ENCODE peak calls at places on chromosomes 5 and 9, in four cellular contexts. R is H9, G is mesendoderm, I is H1. O is an unnamed sample.

GRCh38 chr5:103840600-103840999 is 278.0 kb upstream of the NUDT12 start:
- DNase-seq in I (no peak), R (no peak), G (no peak), O (peak)

GRCh38 chr5:119344231-119344630 is 11.6 kb upstream of the TNFAIP8 start:
- DNase-seq in G (no peak), I (no peak), R (no peak), O (no peak)

GRCh38 chr5:61020415-61020814 is 75.4 kb downstream of the NDUFAF2 start:
- DNase-seq in G (no peak), I (no peak), R (no peak), O (peak)

GRCh38 chr5:56676091-56676768 is 139.1 kb upstream of the MAP3K1 start:
- DNase-seq in I (no peak), R (no peak), G (no peak), O (no peak)

GRCh38 chr9:4569101-4569500 is 78.8 kb downstream of the SLC1A1 start:
- DNase-seq in I (no peak), G (no peak), R (no peak), O (no peak)

GRCh38 chr5:4862500-4862899 is 277.6 kb upstream of the ADAMTS16 start:
- DNase-seq in R (no peak), G (peak), I (no peak), O (peak)

GRCh38 chr9:34047864-34048729 is 590 bp downstream of the UBAP2 start:
- DNase-seq in G (peak), R (peak), I (no peak), O (no peak)

GRCh38 chr9:33140406-33141360 is 26.5 kb downstream of the B4GALT1 start:
- DNase-seq in I (no peak), G (no peak), R (no peak), O (no peak)

GRCh38 chr9:36092509-36093215 is 43.9 kb upstream of the GLIPR2 start:
- DNase-seq in R (no peak), I (no peak), G (peak), O (no peak)

GRCh38 chr5:132410451-132411381 is 41.2 kb downstream of the SLC22A5 start:
- DNase-seq in R (peak), I (peak), G (peak), O (peak)

GRCh38 chr5:10553476-10553875 is 10.4 kb upstream of the ANKRD33B start:
- DNase-seq in R (no peak), G (no peak), I (no peak), O (no peak)

GRCh38 chr5:10550222-10550995 is 13.5 kb upstream of the ANKRD33B start:
- DNase-seq in G (peak), R (no peak), I (no peak), O (no peak)

GRCh38 chr5:10548418-10549122 is 15.3 kb upstream of the ANKRD33B start:
- DNase-seq in G (no peak), I (peak), R (no peak), O (no peak)

GRCh38 chr5:10555134-10555733 is 8.6 kb upstream of the ANKRD33B start:
- DNase-seq in R (no peak), I (no peak), G (peak), O (peak)

GRCh38 chr5:10552183-10553143 is 11.4 kb upstream of the ANKRD33B start:
- DNase-seq in R (no peak), G (no peak), I (no peak), O (peak)
- H3K56ac ChIP-seq in R (no peak), G (peak), I (no peak), O (peak)

GRCh38 chr5:121525731-121526130 is 326.0 kb upstream of the FTMT start:
- DNase-seq in I (no peak), G (no peak), R (no peak), O (no peak)
- H3K56ac ChIP-seq in I (no peak), G (no peak), R (no peak), O (no peak)

DNA sequence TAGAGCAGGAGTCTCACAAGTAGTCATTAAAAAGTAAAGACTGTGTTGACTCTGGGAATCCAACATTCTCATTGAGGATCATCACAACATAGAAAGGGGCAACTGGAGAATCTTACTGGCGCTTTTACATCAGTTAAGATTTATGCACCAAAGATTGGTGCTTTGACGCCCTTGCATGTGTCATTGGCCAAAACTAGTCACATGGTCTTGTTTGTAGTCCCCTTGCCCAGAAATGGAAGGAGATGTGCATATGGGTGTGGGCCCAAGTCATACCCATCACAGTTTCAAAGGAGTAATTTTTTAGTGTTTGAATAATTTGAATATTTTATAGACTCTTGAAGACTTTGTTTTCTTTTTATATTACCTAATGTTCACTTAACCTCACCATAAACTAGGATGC is 228.2 kb downstream of the PRR16 start:
- DNase-seq in R (no peak), I (no peak), G (no peak), O (no peak)
- H3K56ac ChIP-seq in R (no peak), I (no peak), G (no peak), O (no peak)

DNA sequence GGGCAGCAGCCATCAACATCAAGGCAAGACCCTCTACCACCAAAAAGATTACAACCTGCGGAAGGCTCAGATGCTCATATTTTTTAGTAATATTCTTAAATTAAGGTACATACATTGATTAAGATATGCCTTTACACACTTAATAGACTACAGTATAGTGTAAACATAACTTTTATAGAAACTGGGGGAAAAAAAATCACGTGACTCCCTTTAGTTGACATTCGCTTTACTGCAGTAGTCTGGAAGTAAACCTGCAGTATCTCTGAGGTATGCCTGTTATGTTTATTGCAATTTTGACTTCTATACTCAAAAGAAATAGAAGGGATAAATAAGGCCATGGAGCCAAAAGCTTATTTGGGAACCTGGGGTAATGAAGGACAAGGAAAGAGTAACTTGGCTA is 15.1 kb upstream of the GCNT4 start:
- DNase-seq in G (no peak), I (no peak), R (no peak), O (no peak)
- H3K56ac ChIP-seq in G (no peak), I (no peak), R (no peak), O (no peak)

DNA sequence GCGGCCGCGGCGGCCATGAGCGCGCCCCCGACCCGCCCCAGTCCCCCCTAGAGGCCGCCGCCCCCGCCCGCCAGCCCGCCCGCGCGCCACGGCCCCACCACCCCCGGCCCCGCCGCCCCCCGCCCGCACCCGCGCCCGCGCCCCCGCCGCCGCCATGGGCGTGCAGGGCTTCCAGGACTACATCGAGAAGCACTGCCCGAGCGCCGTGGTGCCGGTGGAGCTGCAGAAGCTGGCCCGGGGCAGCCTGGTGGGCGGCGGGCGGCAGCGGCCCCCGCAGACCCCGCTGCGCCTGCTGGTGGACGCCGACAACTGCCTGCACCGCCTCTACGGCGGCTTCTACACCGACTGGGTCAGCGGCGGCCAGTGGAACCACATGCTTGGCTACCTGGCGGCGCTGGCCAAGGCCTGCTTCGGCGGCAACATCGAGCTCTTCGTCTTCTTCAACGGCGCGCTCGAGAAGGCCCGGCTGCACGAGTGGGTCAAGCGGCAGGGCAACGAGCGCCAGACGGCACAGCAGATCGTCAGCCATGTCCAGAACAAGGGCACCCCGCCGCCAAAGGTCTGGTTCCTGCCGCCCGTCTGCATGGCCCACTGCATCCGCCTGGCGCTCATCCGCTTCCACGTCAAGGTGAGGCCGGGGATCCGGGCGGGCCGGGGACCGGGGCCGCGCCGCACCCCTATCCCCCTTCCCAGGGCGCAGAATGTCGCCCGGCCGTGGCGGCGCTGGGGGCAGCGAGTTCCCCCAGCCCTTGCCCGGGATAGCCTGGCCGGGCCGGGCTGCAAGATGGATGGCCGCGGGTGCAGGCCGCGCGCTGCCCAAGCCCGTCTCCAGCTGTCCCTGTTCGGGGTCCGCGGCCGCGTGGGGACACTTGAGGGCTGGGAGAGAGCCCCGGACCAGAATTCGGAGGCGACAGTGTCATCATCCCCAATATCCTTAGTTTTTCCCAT is 551 bp downstream of the FAM120A start:
- DNase-seq in I (peak), R (peak), G (peak), O (peak)
- H3K56ac ChIP-seq in I (peak), R (no peak), G (peak), O (peak)

O was measured in IMR-90.